ENCODE peak calls at places on chromosome 14, in five cellular contexts. J is CD4-positive, alpha-beta T cell; T is MM.1S; Y is esophagus squamous epithelium; M is B cell. H is an unnamed sample.

GRCh38 chr14:95319312-95320075 is at the start of gene CLMN:
- DNase-seq in T (peak), J (peak), M (peak), Y (no peak), H (peak)

GRCh38 chr14:54025661-54026060 is 69.0 kb upstream of the BMP4 start:
- DNase-seq in J (no peak), M (no peak), Y (no peak), T (no peak), H (no peak)

GRCh38 chr14:35458442-35458841 is 53.9 kb upstream of the NFKBIA start:
- DNase-seq in Y (no peak), T (no peak), J (no peak), M (no peak), H (no peak)

GRCh38 chr14:101535232-101535631 is 26.1 kb upstream of the DIO3 start:
- DNase-seq in T (no peak), M (no peak), J (no peak), Y (no peak), H (no peak)

GRCh38 chr14:34937442-34937841 is 45.4 kb upstream of the SRP54 start:
- DNase-seq in T (no peak), Y (no peak), J (no peak), M (no peak), H (no peak)

GRCh38 chr14:88463318-88463717 is 77.9 kb downstream of the SPATA7 start:
- DNase-seq in J (no peak), T (no peak), M (no peak), Y (no peak), H (no peak)

GRCh38 chr14:51442513-51443175 is 202.6 kb downstream of the TMX1 start:
- DNase-seq in J (no peak), T (no peak), M (no peak), Y (no peak), H (no peak)

GRCh38 chr14:72753044-72753710 is 140.7 kb downstream of the DPF3 start:
- DNase-seq in T (no peak), M (no peak), J (no peak), Y (no peak), H (no peak)

GRCh38 chr14:68297871-68298468 is 478.4 kb downstream of the RAD51B start:
- DNase-seq in Y (no peak), M (no peak), T (no peak), J (no peak), H (no peak)

GRCh38 chr14:97524579-97525319 is 727.6 kb downstream of the VRK1 start:
- DNase-seq in J (no peak), T (no peak), M (no peak), Y (no peak), H (no peak)

GRCh38 chr14:54366726-54367707 is 29.8 kb upstream of the CDKN3 start:
- DNase-seq in T (peak), M (peak), J (no peak), Y (no peak), H (no peak)

GRCh38 chr14:102451064-102451352 is 58.6 kb downstream of the ANKRD9 start:
- DNase-seq in M (no peak), T (no peak), Y (no peak), J (no peak), H (no peak)

GRCh38 chr14:90819734-90820393 is 3.6 kb upstream of the TTC7B start:
- DNase-seq in Y (no peak), T (no peak), M (no peak), J (no peak), H (no peak)

GRCh38 chr14:74935340-74935640 is 12.2 kb upstream of the RPS6KL1 start:
- DNase-seq in J (no peak), M (no peak), Y (no peak), T (no peak), H (no peak)

GRCh38 chr14:74933925-74934435 is 10.9 kb upstream of the RPS6KL1 start:
- DNase-seq in J (no peak), Y (no peak), T (no peak), M (no peak), H (no peak)

GRCh38 chr14:74937171-74937570 is 14.1 kb upstream of the RPS6KL1 start:
- DNase-seq in Y (no peak), M (no peak), J (no peak), T (no peak), H (no peak)

GRCh38 chr14:74934476-74935339 is 11.6 kb upstream of the RPS6KL1 start:
- DNase-seq in M (no peak), T (no peak), Y (no peak), J (no peak), H (no peak)

GRCh38 chr14:74936151-74936550 is 13.1 kb upstream of the RPS6KL1 start:
- DNase-seq in M (no peak), J (no peak), T (no peak), Y (no peak), H (no peak)
- TF ChIP-seq CTCF in M (no peak), J (no peak), T (no peak), Y (no peak), H (no peak)

GRCh38 chr14:69346710-69347109 is 51.4 kb downstream of the ERH start:
- DNase-seq in M (no peak), T (no peak), Y (no peak), J (no peak), H (no peak)
- TF ChIP-seq CTCF in M (no peak), T (peak), Y (peak), J (peak), H (peak)

GRCh38 chr14:26905219-26905618 is 307.4 kb upstream of the NOVA1 start:
- DNase-seq in J (no peak), T (no peak), Y (no peak), M (no peak), H (no peak)
- TF ChIP-seq CTCF in J (no peak), T (no peak), Y (peak), M (no peak), H (peak)

GRCh38 chr14:64634558-64634957 is 69.7 kb upstream of the PLEKHG3 start:
- DNase-seq in J (no peak), T (no peak), M (no peak), Y (no peak), H (no peak)

GRCh38 chr14:64636208-64636979 is 67.8 kb upstream of the PLEKHG3 start:
- DNase-seq in J (peak), M (peak), T (peak), Y (no peak), H (no peak)

GRCh38 chr14:64630778-64631177 is 73.4 kb upstream of the PLEKHG3 start:
- DNase-seq in Y (no peak), M (no peak), T (no peak), J (no peak), H (no peak)

GRCh38 chr14:64628940-64629403 is 75.3 kb upstream of the PLEKHG3 start:
- DNase-seq in M (no peak), T (no peak), J (no peak), Y (no peak), H (no peak)

DNA sequence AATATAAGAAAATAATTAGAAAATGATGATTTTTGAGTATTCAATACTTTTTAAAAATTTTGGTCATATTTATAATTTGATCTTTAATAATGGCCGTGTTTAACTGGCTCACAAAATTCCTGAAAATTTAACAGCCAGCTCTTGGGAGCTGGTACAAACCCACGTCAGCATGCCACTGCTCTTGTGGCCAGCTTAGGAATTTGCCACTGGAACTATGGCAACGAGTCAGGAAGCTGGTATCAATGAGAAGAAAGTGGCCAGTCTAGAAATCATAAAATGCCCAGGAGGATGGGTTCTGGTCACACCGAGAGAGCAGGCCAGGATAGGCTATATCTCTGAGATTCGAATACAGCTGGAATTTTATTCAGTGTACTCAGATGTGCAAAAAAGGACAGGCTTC is 72.2 kb upstream of the PLEKHG3 start:
- DNase-seq in Y (no peak), T (no peak), J (no peak), M (no peak), H (no peak)
- TF ChIP-seq CTCF in Y (no peak), T (no peak), J (no peak), M (no peak), H (no peak)

GRCh38 chr14:103520657-103521437 is 1.8 kb downstream of the CKB start:
- DNase-seq in T (peak), J (peak), Y (no peak), M (peak), H (peak)
- TF ChIP-seq CTCF in T (peak), J (peak), Y (peak), M (peak), H (peak)

GRCh38 chr14:73771848-73772705 is 57.9 kb upstream of the PNMA1 start:
- DNase-seq in T (peak), J (peak), M (peak), Y (no peak), H (peak)
- TF ChIP-seq CTCF in T (no peak), J (no peak), M (no peak), Y (no peak), H (no peak)

DNA sequence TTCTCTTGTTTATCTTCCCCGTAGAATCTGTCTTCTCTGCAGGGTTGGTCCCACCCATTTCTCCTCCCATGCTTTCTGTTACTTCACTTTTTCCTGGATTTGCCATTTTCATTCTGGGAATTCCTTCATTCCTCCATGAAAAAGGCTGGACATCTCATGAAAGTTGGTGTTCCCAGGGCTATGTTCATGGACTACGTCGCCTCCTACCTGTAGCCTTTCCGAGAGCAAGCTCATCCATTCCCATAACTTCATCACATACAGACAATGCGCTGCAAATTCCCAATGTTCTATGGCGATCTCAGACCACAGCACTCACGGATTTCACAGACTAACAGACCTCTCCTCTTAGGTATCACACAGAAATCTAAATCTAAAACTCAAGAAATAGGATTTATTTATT is 217.1 kb downstream of the EXOC5 start:
- DNase-seq in Y (no peak), T (no peak), M (no peak), J (no peak), H (no peak)
- TF ChIP-seq CTCF in Y (no peak), T (no peak), M (no peak), J (no peak), H (no peak)

DNA sequence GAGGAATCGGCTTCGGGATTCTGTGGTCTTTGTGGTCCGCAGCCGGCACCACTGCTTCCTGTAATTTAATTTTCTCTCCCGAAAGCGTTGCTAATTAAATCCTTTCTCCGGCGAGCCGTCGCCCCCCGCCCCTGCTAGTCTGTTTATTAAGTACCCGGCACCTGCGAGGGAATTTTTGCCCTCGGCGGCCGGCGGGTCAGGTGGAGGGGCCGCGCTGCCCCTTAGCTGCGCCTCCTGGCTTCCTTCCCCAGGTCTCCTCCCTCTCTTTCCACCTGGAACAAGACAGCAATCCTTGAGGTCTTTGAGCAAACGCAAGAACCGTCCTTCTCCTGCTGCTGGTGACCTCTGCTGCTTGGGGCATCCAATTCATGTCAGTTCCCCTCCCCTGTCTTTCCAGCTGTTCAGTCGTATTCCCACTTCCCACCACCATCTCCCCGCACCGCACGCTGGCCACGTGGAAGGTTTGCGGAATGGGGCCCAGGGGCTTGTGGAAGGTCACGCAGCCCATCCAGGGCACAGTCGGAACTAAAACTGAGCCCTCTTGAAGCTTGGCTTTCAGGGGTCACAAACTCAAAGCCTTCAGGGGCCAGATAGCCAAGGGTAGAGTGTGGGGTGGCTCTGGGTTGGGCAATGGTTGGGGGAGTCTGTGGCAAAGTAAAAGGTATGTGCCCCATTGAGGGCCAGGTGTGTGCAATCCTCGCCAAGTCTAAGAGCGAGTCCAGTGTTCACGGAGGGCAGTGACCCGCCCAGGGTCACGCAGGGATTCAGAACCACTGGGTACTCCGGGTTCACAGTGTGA is 16.1 kb downstream of the ZDHHC22 start:
- DNase-seq in Y (no peak), J (no peak), T (no peak), M (no peak), H (no peak)
- TF ChIP-seq CTCF in Y (no peak), J (peak), T (no peak), M (peak), H (peak)

GRCh38 chr14:50038398-50039119 is 77.8 kb downstream of the VCPKMT start:
- DNase-seq in T (no peak), J (no peak), Y (no peak), M (peak), H (no peak)
- TF ChIP-seq CTCF in T (no peak), J (no peak), Y (peak), M (no peak), H (no peak)

H was measured in chondrocyte.